ENCODE peak calls at places on chromosome 14, in eight cellular contexts. Z is AG04450; M is CD8-positive, alpha-beta memory T cell; P is RCC 7860; K is left colon; Q is progenitor cell of endocrine pancreas; C is effector memory CD4-positive, alpha-beta T cell; H is GM13977. R is an unnamed sample.

GRCh38 chr14:35959835-35960234 is 133.7 kb downstream of the BRMS1L start:
- DNase-seq in Z (no peak), M (no peak), P (no peak), K (no peak), Q (no peak), C (no peak), H (no peak), R (no peak)

GRCh38 chr14:44490966-44491365 is 16.1 kb downstream of the FSCB start:
- DNase-seq in Z (no peak), M (no peak), P (no peak), K (no peak), Q (no peak), C (no peak), H (no peak), R (no peak)

GRCh38 chr14:34797747-34798583 is 77.2 kb downstream of the BAZ1A start:
- DNase-seq in Z (no peak), M (no peak), P (no peak), K (no peak), Q (no peak), C (no peak), H (no peak), R (no peak)

GRCh38 chr14:61332658-61333029 is 11.3 kb downstream of the PRKCH start:
- DNase-seq in Z (no peak), M (no peak), P (no peak), K (no peak), Q (no peak), C (no peak), H (no peak), R (no peak)

GRCh38 chr14:55274144-55274543 is 2.9 kb downstream of the FBXO34 start:
- DNase-seq in Z (no peak), M (no peak), P (no peak), K (no peak), Q (no peak), C (no peak), H (no peak), R (no peak)

GRCh38 chr14:102958461-102958860 is 36.0 kb downstream of the AMN start:
- DNase-seq in Z (no peak), M (no peak), P (no peak), K (no peak), Q (no peak), C (no peak), H (no peak), R (no peak)

GRCh38 chr14:95545769-95546168 is 10.9 kb downstream of the GLRX5 start:
- DNase-seq in Z (peak), M (no peak), P (peak), K (no peak), Q (no peak), C (no peak), H (no peak), R (peak)

GRCh38 chr14:24246765-24247212 is 4.4 kb upstream of the TINF2 start:
- DNase-seq in Z (no peak), M (no peak), P (no peak), K (peak), Q (no peak), C (no peak), H (peak), R (no peak)

GRCh38 chr14:72292689-72293024 is 360.4 kb downstream of the RGS6 start:
- DNase-seq in Z (no peak), M (no peak), P (no peak), K (no peak), Q (no peak), C (no peak), H (no peak), R (no peak)

GRCh38 chr14:94631536-94632304 is 19.5 kb downstream of the SERPINA3 start:
- DNase-seq in Z (no peak), M (no peak), P (no peak), K (no peak), Q (no peak), C (no peak), H (no peak), R (no peak)

GRCh38 chr14:87066221-87066817 is 926.7 kb downstream of the GALC start:
- DNase-seq in Z (no peak), M (no peak), P (no peak), K (no peak), Q (no peak), C (no peak), H (no peak), R (no peak)

GRCh38 chr14:97106609-97107008 is 309.4 kb downstream of the VRK1 start:
- DNase-seq in Z (no peak), M (no peak), P (no peak), K (no peak), Q (no peak), C (no peak), H (no peak), R (no peak)

GRCh38 chr14:61268797-61269196 is 12.3 kb downstream of the TMEM30B start:
- DNase-seq in Z (no peak), M (no peak), P (no peak), K (no peak), Q (no peak), C (no peak), H (no peak), R (no peak)

R was measured in BJ.